ENCODE peak calls at places on chromosomes 16 and 17, in nine cellular contexts. H is mucosa of descending colon; Q is heart right ventricle; G is CD8-positive, alpha-beta memory T cell; K is dorsolateral prefrontal cortex; C is AG09309; X is GM23248; Y is astrocyte; U is tibial nerve. O is an unnamed sample.

GRCh38 chr16:14545346-14545884 is 84.6 kb downstream of the PARN start:
- DNase-seq in H (no peak), Q (no peak), G (no peak), K (no peak), C (no peak), X (no peak), Y (peak), U (no peak), O (no peak)

GRCh38 chr16:30567991-30568638 is 3.4 kb downstream of the ZNF688 start:
- DNase-seq in H (peak), Q (no peak), G (peak), K (no peak), C (peak), X (peak), Y (peak), U (no peak), O (peak)

GRCh38 chr16:9469512-9469911 is 378.1 kb downstream of the HAPSTR1 start:
- DNase-seq in H (no peak), Q (no peak), G (no peak), K (no peak), C (no peak), X (peak), Y (peak), U (no peak), O (no peak)

GRCh38 chr16:81140930-81141780 is 45.0 kb upstream of the GCSH start:
- DNase-seq in H (no peak), Q (no peak), G (no peak), K (no peak), C (no peak), X (peak), Y (no peak), U (no peak), O (no peak)

GRCh38 chr17:63435681-63436522 is 10.2 kb downstream of the CYB561 start:
- DNase-seq in H (peak), Q (no peak), G (no peak), K (no peak), C (no peak), X (no peak), Y (no peak), U (no peak), O (no peak)

GRCh38 chr17:27793168-27793905 is 7.0 kb downstream of the NOS2 start:
- DNase-seq in H (no peak), Q (no peak), G (peak), K (no peak), C (no peak), X (peak), Y (no peak), U (no peak), O (no peak)

GRCh38 chr16:57758331-57759117 is 23.0 kb downstream of the KATNB1 start:
- DNase-seq in H (peak), Q (no peak), G (peak), K (no peak), C (no peak), X (no peak), Y (no peak), U (no peak), O (no peak)

GRCh38 chr17:81295678-81296381 is 723 bp upstream of the SLC38A10 start:
- DNase-seq in H (peak), Q (no peak), G (peak), K (peak), C (no peak), X (peak), Y (peak), U (no peak), O (no peak)

GRCh38 chr16:11571549-11571948 is 15.2 kb downstream of the LITAF start:
- DNase-seq in H (no peak), Q (no peak), G (no peak), K (no peak), C (no peak), X (no peak), Y (no peak), U (no peak), O (no peak)

GRCh38 chr17:75844530-75845057 is 390 bp upstream of the UNC13D start:
- DNase-seq in H (peak), Q (no peak), G (peak), K (no peak), C (no peak), X (no peak), Y (no peak), U (no peak), O (no peak)

GRCh38 chr17:75843577-75844529 is at the start of gene UNC13D:
- DNase-seq in H (peak), Q (no peak), G (peak), K (no peak), C (no peak), X (no peak), Y (no peak), U (no peak), O (no peak)

GRCh38 chr17:75845933-75846700 is 1.9 kb upstream of the UNC13D start:
- DNase-seq in H (peak), Q (no peak), G (no peak), K (no peak), C (no peak), X (no peak), Y (no peak), U (no peak), O (no peak)

GRCh38 chr17:75846701-75847594 is 2.7 kb upstream of the UNC13D start:
- DNase-seq in H (peak), Q (no peak), G (no peak), K (no peak), C (no peak), X (no peak), Y (no peak), U (no peak), O (no peak)

GRCh38 chr17:75845058-75845711 is 981 bp upstream of the UNC13D start:
- DNase-seq in H (peak), Q (peak), G (peak), K (peak), C (no peak), X (peak), Y (no peak), U (peak), O (no peak)
- H3K4me3 ChIP-seq in H (no peak), Q (no peak), G (no peak), K (no peak), C (no peak), X (no peak), Y (no peak), U (no peak), O (no peak)

GRCh38 chr17:45427181-45427835 is 5.4 kb downstream of the ARHGAP27 start:
- DNase-seq in H (peak), Q (no peak), G (no peak), K (no peak), C (no peak), X (no peak), Y (no peak), U (no peak), O (no peak)

GRCh38 chr17:45429338-45430005 is 3.2 kb downstream of the ARHGAP27 start:
- DNase-seq in H (no peak), Q (no peak), G (no peak), K (no peak), C (no peak), X (peak), Y (no peak), U (no peak), O (no peak)

GRCh38 chr17:45426561-45426960 is 6.1 kb downstream of the ARHGAP27 start:
- DNase-seq in H (no peak), Q (no peak), G (no peak), K (no peak), C (no peak), X (no peak), Y (no peak), U (no peak), O (no peak)

GRCh38 chr17:45428954-45429337 is 3.7 kb downstream of the ARHGAP27 start:
- DNase-seq in H (no peak), Q (no peak), G (no peak), K (no peak), C (no peak), X (no peak), Y (no peak), U (no peak), O (no peak)

DNA sequence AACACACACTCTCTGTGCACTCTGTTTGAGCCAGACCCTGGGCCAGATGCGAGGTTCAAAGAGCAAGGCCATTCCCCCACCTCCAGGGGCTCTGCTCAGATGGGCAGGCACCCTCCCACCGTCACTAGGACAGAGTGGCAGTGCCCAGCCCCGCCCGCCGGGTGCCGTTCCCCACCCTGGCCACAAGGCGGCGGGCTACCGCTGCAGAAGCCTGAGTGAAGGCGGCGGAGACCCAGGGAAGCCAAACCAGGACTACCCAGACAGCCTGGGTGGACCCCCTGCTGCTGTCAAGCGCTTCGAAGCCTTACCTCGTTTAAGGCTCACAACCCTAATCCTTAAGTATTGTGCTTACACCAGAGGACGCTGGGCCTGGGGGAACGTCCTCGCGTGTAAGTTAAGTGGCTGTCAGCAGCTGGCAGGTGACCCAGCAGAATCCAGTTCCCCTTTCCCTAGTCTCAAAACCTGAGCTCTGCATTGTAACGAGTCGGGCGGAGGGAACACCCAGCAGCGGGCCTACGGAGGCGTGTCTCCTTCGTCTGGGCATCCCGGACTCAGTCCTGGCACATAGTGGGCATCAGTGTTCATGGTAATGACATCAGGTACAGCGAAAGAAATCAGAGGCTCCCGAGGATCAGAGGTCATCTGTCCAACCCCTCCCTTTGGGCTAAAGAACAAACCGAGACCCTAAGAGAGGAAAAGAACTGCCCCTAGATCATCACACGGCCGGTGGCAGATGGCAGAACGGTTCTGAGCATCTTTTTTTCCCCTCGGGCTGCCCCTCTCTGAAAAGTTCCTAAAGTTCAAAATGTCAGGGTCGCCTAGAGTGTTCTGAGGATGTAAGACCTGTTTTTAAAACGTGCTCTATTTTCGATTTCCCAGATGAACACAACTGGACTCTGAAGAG is 4.4 kb downstream of the ARHGAP27 start:
- DNase-seq in H (peak), Q (peak), G (peak), K (peak), C (no peak), X (peak), Y (no peak), U (peak), O (no peak)
- H3K4me3 ChIP-seq in H (no peak), Q (no peak), G (peak), K (peak), C (no peak), X (peak), Y (no peak), U (no peak), O (no peak)

GRCh38 chr17:50469005-50469605 is 425 bp upstream of the CHAD start:
- DNase-seq in H (peak), Q (no peak), G (no peak), K (no peak), C (no peak), X (peak), Y (no peak), U (no peak), O (no peak)

GRCh38 chr17:50467114-50467854 is 1.4 kb downstream of the CHAD start:
- DNase-seq in H (peak), Q (no peak), G (no peak), K (no peak), C (no peak), X (no peak), Y (no peak), U (no peak), O (no peak)

GRCh38 chr17:50467855-50468119 is 893 bp downstream of the CHAD start:
- DNase-seq in H (peak), Q (no peak), G (no peak), K (no peak), C (no peak), X (no peak), Y (no peak), U (no peak), O (no peak)

GRCh38 chr17:50469671-50470305 is 1.1 kb upstream of the CHAD start:
- DNase-seq in H (peak), Q (no peak), G (no peak), K (no peak), C (no peak), X (no peak), Y (no peak), U (no peak), O (no peak)

DNA sequence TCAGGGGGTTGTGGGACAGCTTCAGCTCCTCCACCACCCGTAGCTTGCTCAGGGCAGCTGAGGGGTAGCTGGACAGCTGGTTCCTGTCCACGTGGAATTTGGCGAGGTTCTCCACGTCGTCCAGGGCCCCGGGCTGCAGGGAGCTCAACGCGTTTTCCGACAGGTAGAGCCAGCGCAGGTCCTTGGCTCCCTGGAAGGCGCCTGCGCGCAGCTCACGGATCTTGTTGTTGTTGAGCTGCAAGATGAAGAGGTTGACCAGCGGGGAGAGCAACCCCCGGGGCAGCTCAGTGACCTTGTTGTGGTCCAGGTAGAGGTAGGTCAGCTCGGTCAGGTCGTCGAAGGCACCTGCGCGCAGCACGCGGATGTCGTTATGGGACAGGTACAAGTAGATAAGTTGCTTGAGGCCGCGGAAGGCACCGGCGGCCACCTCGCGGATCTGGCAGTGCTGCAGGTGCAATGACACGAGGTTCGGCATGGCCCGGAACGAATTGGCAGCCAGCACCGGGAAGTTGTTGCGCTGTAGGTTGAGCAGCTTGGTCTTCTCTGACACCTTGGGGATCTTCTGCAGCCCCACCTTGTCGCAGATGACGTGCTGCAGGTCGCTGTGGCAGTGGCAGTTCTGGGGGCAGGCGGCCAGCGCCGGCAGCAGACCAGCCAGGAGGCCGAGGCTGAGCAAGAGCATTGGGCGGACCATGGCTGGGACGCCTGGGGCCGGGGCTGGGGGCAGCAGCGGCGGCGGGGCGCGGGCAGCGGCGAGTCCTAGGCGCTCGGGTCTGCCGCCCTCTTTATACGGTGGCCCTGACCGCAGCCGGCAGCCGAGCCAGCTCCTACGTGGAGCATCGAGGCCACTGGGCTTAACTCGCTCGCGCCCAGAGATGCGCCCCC is at the start of gene CHAD:
- DNase-seq in H (peak), Q (no peak), G (no peak), K (no peak), C (no peak), X (peak), Y (no peak), U (no peak), O (no peak)
- H3K4me3 ChIP-seq in H (no peak), Q (peak), G (no peak), K (peak), C (peak), X (peak), Y (peak), U (peak), O (no peak)

DNA sequence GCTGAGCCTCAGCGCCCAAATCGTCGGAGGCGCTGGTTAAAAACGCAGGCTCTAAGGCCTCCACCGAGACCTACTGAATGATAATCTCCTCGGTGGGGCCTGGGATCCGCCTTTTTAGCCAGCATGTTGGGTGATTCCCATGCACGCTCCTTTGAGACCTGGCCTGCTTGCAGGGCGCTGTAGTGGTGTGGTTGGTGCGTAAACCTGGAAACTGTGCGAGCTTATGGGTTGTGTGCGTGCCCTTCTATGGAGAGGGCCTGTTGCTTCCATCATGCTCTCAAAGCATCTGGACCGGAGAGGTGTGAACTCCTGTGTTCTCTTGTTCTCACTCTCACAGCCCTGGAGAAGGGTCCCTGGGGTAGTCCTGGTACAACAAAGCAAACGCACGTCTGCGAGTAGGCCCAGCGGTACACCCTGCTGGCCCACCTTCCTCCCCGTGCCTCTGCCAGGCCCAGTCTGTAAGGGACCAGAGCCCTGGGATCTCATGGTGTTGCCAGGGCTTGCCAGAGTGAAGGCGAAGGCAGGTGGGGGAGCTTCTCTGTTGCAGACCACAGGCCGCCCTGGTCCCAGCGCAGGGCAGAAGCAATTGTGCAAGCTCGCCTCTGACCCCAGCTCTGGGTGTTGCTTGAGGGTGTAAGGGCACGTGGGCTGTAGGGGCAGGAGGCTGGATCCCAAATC is 759 bp upstream of the LRRC75A start:
- DNase-seq in H (no peak), Q (no peak), G (no peak), K (no peak), C (no peak), X (no peak), Y (no peak), U (no peak), O (no peak)
- H3K4me3 ChIP-seq in H (no peak), Q (peak), G (peak), K (peak), C (no peak), X (peak), Y (peak), U (peak), O (no peak)

DNA sequence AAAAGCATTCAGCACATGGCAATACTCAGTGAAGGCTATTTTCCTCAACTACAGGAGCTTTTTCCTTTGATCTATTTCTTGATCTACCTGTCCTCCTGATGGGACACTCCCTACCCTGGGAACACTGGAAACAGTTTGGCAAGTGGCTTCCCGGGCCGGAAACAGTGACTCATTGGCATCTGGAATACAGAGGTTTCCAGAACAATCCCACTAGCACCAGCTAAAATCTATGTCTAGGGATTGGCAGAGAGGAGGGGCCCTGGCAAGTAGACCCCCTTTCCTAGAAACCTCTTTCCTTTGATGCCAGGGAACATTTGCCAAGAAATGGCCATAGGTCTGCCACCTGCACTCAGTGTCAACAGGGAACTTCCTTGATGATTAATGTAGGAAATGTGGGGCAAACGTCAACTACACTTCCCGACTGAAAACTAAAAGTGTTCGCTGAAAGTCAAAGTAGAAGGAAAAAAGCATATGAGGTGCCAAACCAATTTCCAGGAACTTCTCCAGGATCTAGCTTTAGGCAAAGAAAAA is 30.4 kb upstream of the FBXW10B start:
- DNase-seq in H (peak), Q (peak), G (no peak), K (no peak), C (no peak), X (peak), Y (peak), U (peak), O (peak)
- H3K4me3 ChIP-seq in H (no peak), Q (peak), G (no peak), K (peak), C (peak), X (peak), Y (peak), U (peak), O (peak)

GRCh38 chr17:234163-235047 is 53.0 kb upstream of the DOC2B start:
- DNase-seq in H (peak), Q (peak), G (peak), K (peak), C (peak), X (peak), Y (no peak), U (no peak), O (no peak)
- H3K4me3 ChIP-seq in H (no peak), Q (no peak), G (no peak), K (no peak), C (no peak), X (no peak), Y (no peak), U (no peak), O (no peak)

GRCh38 chr17:58970966-58971575 is 135.6 kb downstream of the TRIM37 start:
- DNase-seq in H (no peak), Q (no peak), G (no peak), K (no peak), C (no peak), X (peak), Y (peak), U (no peak), O (no peak)

GRCh38 chr17:58966208-58966607 is 140.5 kb downstream of the TRIM37 start:
- DNase-seq in H (no peak), Q (no peak), G (no peak), K (no peak), C (no peak), X (no peak), Y (no peak), U (no peak), O (no peak)

GRCh38 chr17:58969612-58970011 is 137.1 kb downstream of the TRIM37 start:
- DNase-seq in H (no peak), Q (no peak), G (no peak), K (no peak), C (no peak), X (no peak), Y (peak), U (no peak), O (no peak)

GRCh38 chr17:58969156-58969555 is 137.5 kb downstream of the TRIM37 start:
- DNase-seq in H (no peak), Q (no peak), G (no peak), K (no peak), C (no peak), X (no peak), Y (peak), U (no peak), O (no peak)

GRCh38 chr17:58968662-58969061 is 138.0 kb downstream of the TRIM37 start:
- DNase-seq in H (no peak), Q (no peak), G (no peak), K (no peak), C (no peak), X (no peak), Y (peak), U (no peak), O (no peak)
- H3K4me3 ChIP-seq in H (no peak), Q (no peak), G (no peak), K (no peak), C (no peak), X (no peak), Y (no peak), U (no peak), O (no peak)

GRCh38 chr16:79483336-79483735 is 117.2 kb downstream of the MAF start:
- DNase-seq in H (no peak), Q (no peak), G (no peak), K (no peak), C (no peak), X (no peak), Y (no peak), U (no peak), O (no peak)
- H3K4me3 ChIP-seq in H (no peak), Q (no peak), G (no peak), K (no peak), C (no peak), X (no peak), Y (no peak), U (no peak), O (no peak)